ENCODE peak calls at places on chromosomes 16 and 17, in eight cellular contexts. G is non-pigmented ciliary epithelial cell; X is T-helper 2 cell treated with Interferon-gamma antibody and Interleukin-4, amounts not matched to agents 5 μg/mL and 100 μg/mL, for 36 hours; J is stimulated activated CD4-positive, alpha-beta T cell treated with anti-CD3 and anti-CD28 coated beads, Interleukin-1b, Interleukin-23, amount 100 ng/mL, for 24 hours; E is prostate gland; Y is AG20443; F is NCI-H2171; Q is mesendoderm. N is an unnamed sample.

GRCh38 chr17:4978720-4979119 is 8.8 kb downstream of the CAMTA2 start:
- DNase-seq in G (no peak), X (no peak), J (no peak), E (no peak), Y (no peak), F (no peak), Q (no peak), N (no peak)

GRCh38 chr17:44607836-44608690 is 48.2 kb upstream of the MEIOC start:
- DNase-seq in G (no peak), X (no peak), J (no peak), E (no peak), Y (peak), F (no peak), Q (peak), N (peak)

GRCh38 chr17:74181341-74181740 is 22.1 kb upstream of the RPL38 start:
- DNase-seq in G (no peak), X (no peak), J (no peak), E (no peak), Y (no peak), F (no peak), Q (no peak), N (no peak)

GRCh38 chr16:68529931-68530667 is 9.0 kb upstream of the ZFP90 start:
- DNase-seq in G (no peak), X (peak), J (peak), E (peak), Y (peak), F (peak), Q (peak), N (peak)

GRCh38 chr17:75096082-75096625 is 8.4 kb downstream of the SLC16A5 start:
- DNase-seq in G (no peak), X (no peak), J (no peak), E (peak), Y (peak), F (no peak), Q (peak), N (no peak)

GRCh38 chr17:30482555-30482954 is 5.3 kb downstream of the GOSR1 start:
- DNase-seq in G (no peak), X (no peak), J (no peak), E (no peak), Y (no peak), F (no peak), Q (no peak), N (no peak)

GRCh38 chr17:15255713-15256454 is 9.2 kb downstream of the PMP22 start:
- DNase-seq in G (no peak), X (no peak), J (no peak), E (no peak), Y (peak), F (no peak), Q (no peak), N (no peak)

GRCh38 chr16:19741354-19741753 is 23.3 kb downstream of the IQCK start:
- DNase-seq in G (no peak), X (no peak), J (no peak), E (no peak), Y (no peak), F (no peak), Q (no peak), N (no peak)

GRCh38 chr16:46843898-46844642 is 13.1 kb upstream of the C16orf87 start:
- DNase-seq in G (no peak), X (no peak), J (no peak), E (no peak), Y (peak), F (no peak), Q (no peak), N (no peak)

GRCh38 chr16:87043273-87044030 is 273.7 kb downstream of the C16orf95 start:
- DNase-seq in G (no peak), X (no peak), J (no peak), E (no peak), Y (peak), F (peak), Q (no peak), N (no peak)

GRCh38 chr16:57307365-57307764 is 22.9 kb upstream of the PLLP start:
- DNase-seq in G (no peak), X (no peak), J (no peak), E (no peak), Y (no peak), F (no peak), Q (no peak), N (no peak)

GRCh38 chr16:30660424-30661251 is 2.4 kb downstream of the FBRS start:
- DNase-seq in G (no peak), X (peak), J (peak), E (no peak), Y (no peak), F (no peak), Q (no peak), N (no peak)

GRCh38 chr16:66693088-66693487 is 3.5 kb downstream of the CMTM4 start:
- DNase-seq in G (no peak), X (no peak), J (no peak), E (no peak), Y (no peak), F (no peak), Q (no peak), N (no peak)

GRCh38 chr16:84003001-84003400 is 35.0 kb downstream of the NECAB2 start:
- DNase-seq in G (no peak), X (no peak), J (no peak), E (no peak), Y (no peak), F (no peak), Q (no peak), N (no peak)

GRCh38 chr16:19284207-19284606 is 1.3 kb upstream of the CLEC19A start:
- DNase-seq in G (no peak), X (no peak), J (no peak), E (peak), Y (no peak), F (peak), Q (no peak), N (no peak)

GRCh38 chr17:5138616-5139453 is 23.0 kb downstream of the USP6 start:
- DNase-seq in G (no peak), X (no peak), J (no peak), E (no peak), Y (no peak), F (no peak), Q (no peak), N (no peak)

GRCh38 chr16:28273511-28273910 is 18.8 kb upstream of the SBK1 start:
- DNase-seq in G (no peak), X (no peak), J (no peak), E (no peak), Y (no peak), F (no peak), Q (no peak), N (no peak)

GRCh38 chr17:80107231-80108021 is 6.0 kb downstream of the GAA start:
- DNase-seq in G (no peak), X (no peak), J (no peak), E (no peak), Y (no peak), F (no peak), Q (no peak), N (no peak)

GRCh38 chr17:81390029-81390428 is 5.2 kb upstream of the BAHCC1 start:
- DNase-seq in G (no peak), X (no peak), J (no peak), E (no peak), Y (no peak), F (no peak), Q (peak), N (no peak)

GRCh38 chr16:67101683-67102082 is 8.1 kb upstream of the PHAF1 start:
- DNase-seq in G (no peak), X (no peak), J (no peak), E (no peak), Y (peak), F (no peak), Q (no peak), N (no peak)

GRCh38 chr16:88315543-88316105 is 67.1 kb upstream of the ZNF469 start:
- DNase-seq in G (no peak), X (no peak), J (no peak), E (no peak), Y (peak), F (no peak), Q (peak), N (peak)

N was measured in SK-N-DZ.